ENCODE peak calls at places on chromosomes 12 and 14, in seven cellular contexts. N is uterus, P is lower leg skin, B is esophagus muscularis mucosa, R is thyroid gland, J is body of pancreas, S is stomach. W is an unnamed sample.

GRCh38 chr14:81122326-81122725 is 98.4 kb downstream of the GTF2A1 start:
- DNase-seq in N (no peak), P (no peak), B (no peak), R (no peak), J (no peak), S (no peak), W (no peak)

GRCh38 chr12:105523164-105524057 is 192.9 kb downstream of the C12orf75 start:
- DNase-seq in N (peak), P (peak), B (peak), R (peak), J (peak), S (no peak), W (no peak)

GRCh38 chr14:92653162-92653651 is 95.2 kb downstream of the LGMN start:
- DNase-seq in N (no peak), P (no peak), B (no peak), R (no peak), J (no peak), S (no peak), W (no peak)

GRCh38 chr14:74641581-74641980 is 29.5 kb upstream of the LTBP2 start:
- DNase-seq in N (no peak), P (no peak), B (no peak), R (no peak), J (no peak), S (no peak), W (peak)

GRCh38 chr14:49506650-49507049 is 79.5 kb downstream of the RPS29 start:
- DNase-seq in N (no peak), P (no peak), B (no peak), R (no peak), J (no peak), S (no peak), W (no peak)

GRCh38 chr12:27291862-27292261 is 40.8 kb upstream of the BMAL2 start:
- DNase-seq in N (no peak), P (no peak), B (no peak), R (no peak), J (no peak), S (no peak), W (no peak)

GRCh38 chr12:5480218-5480952 is 48.5 kb downstream of the NTF3 start:
- DNase-seq in N (no peak), P (no peak), B (no peak), R (no peak), J (no peak), S (no peak), W (no peak)

GRCh38 chr14:96584907-96585671 is 82.9 kb downstream of the PAPOLA start:
- DNase-seq in N (no peak), P (no peak), B (peak), R (no peak), J (no peak), S (no peak), W (peak)

GRCh38 chr12:13024151-13024946 is 19.8 kb upstream of the FAM234B start:
- DNase-seq in N (no peak), P (peak), B (no peak), R (peak), J (peak), S (peak), W (no peak)

GRCh38 chr12:27176765-27177164 is 67.3 kb upstream of the STK38L start:
- DNase-seq in N (no peak), P (no peak), B (no peak), R (no peak), J (no peak), S (no peak), W (no peak)

GRCh38 chr12:57850924-57851323 is 4.4 kb upstream of the CTDSP2 start:
- DNase-seq in N (no peak), P (no peak), B (no peak), R (no peak), J (no peak), S (no peak), W (peak)

GRCh38 chr14:91399868-91400640 is 17.6 kb downstream of the CCDC88C start:
- DNase-seq in N (no peak), P (no peak), B (no peak), R (no peak), J (peak), S (peak), W (peak)

GRCh38 chr12:120264511-120265202 is 873 bp downstream of the PXN start:
- DNase-seq in N (no peak), P (no peak), B (no peak), R (peak), J (peak), S (no peak), W (no peak)

GRCh38 chr12:64825143-64826011 is 930 bp downstream of the TBC1D30 start:
- DNase-seq in N (no peak), P (no peak), B (peak), R (peak), J (no peak), S (peak), W (no peak)

GRCh38 chr14:24071836-24072420 is 566 bp downstream of the CPNE6 start:
- DNase-seq in N (no peak), P (no peak), B (no peak), R (no peak), J (no peak), S (no peak), W (peak)

GRCh38 chr12:4266990-4267389 is 6.6 kb upstream of the CCND2 start:
- DNase-seq in N (no peak), P (no peak), B (no peak), R (no peak), J (no peak), S (no peak), W (no peak)

GRCh38 chr14:101511620-101512395 is 49.5 kb upstream of the DIO3 start:
- DNase-seq in N (no peak), P (no peak), B (no peak), R (no peak), J (no peak), S (no peak), W (peak)

GRCh38 chr12:40827923-40828592 is 135.8 kb downstream of the CNTN1 start:
- DNase-seq in N (no peak), P (no peak), B (no peak), R (no peak), J (no peak), S (no peak), W (no peak)

GRCh38 chr14:52240623-52241022 is 26.9 kb upstream of the PTGDR start:
- DNase-seq in N (no peak), P (no peak), B (no peak), R (no peak), J (no peak), S (no peak), W (no peak)

GRCh38 chr12:70427611-70428010 is 61.5 kb downstream of the KCNMB4 start:
- DNase-seq in N (no peak), P (no peak), B (no peak), R (no peak), J (no peak), S (no peak), W (no peak)

GRCh38 chr14:51735851-51736250 is 84.1 kb downstream of the FRMD6 start:
- DNase-seq in N (no peak), P (no peak), B (no peak), R (no peak), J (no peak), S (no peak), W (no peak)

GRCh38 chr12:1935700-1936378 is 17.4 kb upstream of the CACNA2D4 start:
- DNase-seq in N (no peak), P (no peak), B (no peak), R (no peak), J (peak), S (peak), W (no peak)

GRCh38 chr12:50536831-50537537 is 32.2 kb downstream of the DIP2B start:
- DNase-seq in N (no peak), P (no peak), B (no peak), R (no peak), J (no peak), S (no peak), W (no peak)

GRCh38 chr12:110857528-110857927 is 10.7 kb downstream of the CCDC63 start:
- DNase-seq in N (no peak), P (no peak), B (no peak), R (no peak), J (no peak), S (no peak), W (no peak)

GRCh38 chr12:79546461-79547043 is 144.2 kb downstream of the PAWR start:
- DNase-seq in N (no peak), P (no peak), B (no peak), R (no peak), J (no peak), S (no peak), W (no peak)

GRCh38 chr12:131592972-131593371 is 117.9 kb upstream of the SFSWAP start:
- DNase-seq in N (no peak), P (no peak), B (no peak), R (peak), J (no peak), S (no peak), W (no peak)

GRCh38 chr14:49553106-49553505 is 33.1 kb downstream of the RPS29 start:
- DNase-seq in N (no peak), P (no peak), B (no peak), R (no peak), J (no peak), S (no peak), W (no peak)

GRCh38 chr14:80477388-80478160 is 266.3 kb upstream of the DIO2 start:
- DNase-seq in N (no peak), P (no peak), B (no peak), R (no peak), J (no peak), S (no peak), W (no peak)

DNA sequence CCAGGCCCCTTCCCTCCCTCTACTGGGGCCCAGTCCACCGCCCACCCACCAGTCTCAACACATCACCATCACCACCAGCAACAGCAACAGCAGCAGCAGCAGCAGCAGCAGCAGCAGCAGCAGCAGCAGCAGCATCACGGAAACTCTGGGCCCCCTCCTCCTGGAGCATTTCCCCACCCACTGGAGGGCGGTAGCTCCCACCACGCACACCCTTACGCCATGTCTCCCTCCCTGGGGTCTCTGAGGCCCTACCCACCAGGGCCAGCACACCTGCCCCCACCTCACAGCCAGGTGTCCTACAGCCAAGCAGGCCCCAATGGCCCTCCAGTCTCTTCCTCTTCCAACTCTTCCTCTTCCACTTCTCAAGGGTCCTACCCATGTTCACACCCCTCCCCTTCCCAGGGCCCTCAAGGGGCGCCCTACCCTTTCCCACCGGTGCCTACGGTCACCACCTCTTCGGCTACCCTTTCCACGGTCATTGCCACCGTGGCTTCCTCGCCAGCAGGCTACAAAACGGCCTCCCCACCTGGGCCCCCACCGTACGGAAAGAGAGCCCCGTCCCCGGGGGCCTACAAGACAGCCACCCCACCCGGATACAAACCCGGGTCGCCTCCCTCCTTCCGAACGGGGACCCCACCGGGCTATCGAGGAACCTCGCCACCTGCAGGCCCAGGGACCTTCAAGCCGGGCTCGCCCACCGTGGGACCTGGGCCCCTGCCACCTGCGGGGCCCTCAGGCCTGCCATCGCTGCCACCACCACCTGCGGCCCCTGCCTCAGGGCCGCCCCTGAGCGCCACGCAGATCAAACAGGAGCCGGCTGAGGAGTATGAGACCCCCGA is 6.8 kb upstream of the RNU7-1 start:
- DNase-seq in N (peak), P (no peak), B (no peak), R (no peak), J (no peak), S (no peak), W (peak)
- TF ChIP-seq POLR2A in N (no peak), P (no peak), B (no peak), R (peak), J (no peak), S (no peak), W (no peak)

GRCh38 chr12:101875112-101875961 is 2.0 kb upstream of the DRAM1 start:
- DNase-seq in N (no peak), P (no peak), B (no peak), R (no peak), J (no peak), S (no peak), W (no peak)
- TF ChIP-seq POLR2A in N (no peak), P (no peak), B (no peak), R (no peak), J (no peak), S (no peak), W (no peak)

GRCh38 chr12:48198619-48198973 is 4.5 kb downstream of the OR10AD1 start:
- DNase-seq in N (peak), P (peak), B (peak), R (peak), J (peak), S (peak), W (peak)
- TF ChIP-seq POLR2A in N (no peak), P (no peak), B (no peak), R (no peak), J (no peak), S (no peak), W (no peak)

DNA sequence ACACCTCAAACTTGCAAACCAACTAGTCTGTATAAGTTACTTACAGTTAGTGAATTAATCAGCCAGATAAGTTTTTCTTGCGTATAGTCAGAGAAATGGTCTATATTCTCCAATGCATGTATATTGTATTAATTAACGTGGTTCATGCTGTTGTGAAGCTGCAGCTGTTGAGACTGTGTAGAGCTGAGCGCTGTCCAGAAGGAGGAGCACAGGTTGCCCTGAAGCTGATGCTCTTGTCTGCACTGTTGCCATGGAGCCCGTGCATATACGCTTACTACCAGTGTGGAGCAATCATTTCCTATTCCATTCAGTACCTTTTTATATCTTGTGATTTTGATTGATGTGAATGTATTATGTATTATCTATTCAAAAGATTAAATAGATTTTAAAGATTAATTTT is 74.3 kb upstream of the ARID2 start:
- DNase-seq in N (no peak), P (no peak), B (no peak), R (no peak), J (peak), S (no peak), W (no peak)
- TF ChIP-seq POLR2A in N (no peak), P (no peak), B (no peak), R (no peak), J (no peak), S (no peak), W (no peak)

W was measured in spleen.